ENCODE peak calls at places on chromosomes 6 and 20, in eight cellular contexts. T is NB4; Q is HTR-8/SVneo; O is T-helper 17 cell; X is ELR; F is left cardiac atrium; U is stimulated activated effector memory CD8-positive, alpha-beta T cell treated with anti-CD3 and anti-CD28 coated beads, Interleukin-12 subunit alpha, Interleukin-12 subunit beta, amount 100 ng/mL, for 72 hours; I is WERI-Rb-1. C is an unnamed sample.

GRCh38 chr6:132820629-132821381 is 6.4 kb downstream of the RPS12 start:
- DNase-seq in F (no peak), O (no peak), T (peak; percentile 60), U (no peak), Q (no peak), X (peak; percentile 59), I (no peak), C (no peak)

GRCh38 chr20:48230251-48230650 is 445.0 kb upstream of the SULF2 start:
- DNase-seq in T (no peak), O (no peak), U (no peak), X (no peak), I (no peak), F (no peak), Q (no peak), C (no peak)

GRCh38 chr6:41036188-41036587 is 2.8 kb downstream of the UNC5CL start:
- DNase-seq in X (no peak), F (no peak), O (no peak), U (no peak), Q (no peak), I (no peak), T (no peak), C (no peak)

GRCh38 chr6:42345696-42346416 is 105.9 kb downstream of the TRERF1 start:
- DNase-seq in X (no peak), F (no peak), I (no peak), Q (no peak), U (peak; percentile 83), O (no peak), T (no peak), C (no peak)

GRCh38 chr6:104212977-104213696 is 646.6 kb downstream of the HACE1 start:
- DNase-seq in X (no peak), Q (peak; percentile 7), O (no peak), I (no peak), F (no peak), U (no peak), T (no peak), C (peak; percentile 12)

GRCh38 chr6:19838442-19839236 is 1.5 kb downstream of the ID4 start:
- DNase-seq in I (peak; percentile 66), O (no peak), X (peak; percentile 28), F (no peak), U (no peak), T (no peak), Q (peak; percentile 9), C (no peak)

GRCh38 chr20:53768329-53768728 is 174.7 kb upstream of the ZNF217 start:
- DNase-seq in F (no peak), O (no peak), I (no peak), T (no peak), Q (no peak), U (no peak), X (no peak), C (no peak)

GRCh38 chr20:1171461-1172093 is 13.2 kb downstream of the TMEM74B start:
- DNase-seq in U (no peak), I (no peak), Q (peak; percentile 38), O (no peak), T (peak; percentile 59), X (peak; percentile 46), F (no peak), C (no peak)

GRCh38 chr6:68225729-68226128 is 409.4 kb upstream of the ADGRB3 start:
- DNase-seq in X (no peak), F (no peak), I (no peak), Q (no peak), U (no peak), T (no peak), O (no peak), C (no peak)